ENCODE peak calls at places on chromosomes 13 and 19, in four cellular contexts. L is endodermal cell, G is tibial artery, U is glutamatergic neuron. Y is an unnamed sample.

GRCh38 chr13:59111711-59112110 is 1052.0 kb downstream of the DIAPH3 start:
- DNase-seq in G (no peak), U (peak), L (no peak), Y (no peak)

GRCh38 chr19:40822161-40822560 is 23.2 kb downstream of the EGLN2 start:
- DNase-seq in G (no peak), L (peak), U (no peak), Y (no peak)

GRCh38 chr13:34412817-34413365 is 529.2 kb upstream of the NBEA start:
- DNase-seq in G (no peak), U (no peak), L (no peak), Y (no peak)

GRCh38 chr19:4495471-4495870 is 22.8 kb downstream of the PLIN4 start:
- DNase-seq in U (peak), G (no peak), L (no peak), Y (no peak)

GRCh38 chr13:49503951-49504350 is 8.2 kb downstream of the PHF11 start:
- DNase-seq in G (no peak), L (no peak), U (no peak), Y (no peak)

GRCh38 chr13:44174769-44175425 is 198.7 kb upstream of the SERP2 start:
- DNase-seq in U (no peak), L (peak), G (no peak), Y (no peak)

GRCh38 chr13:74662895-74663294 is 528.7 kb upstream of the KLF12 start:
- DNase-seq in U (no peak), G (no peak), L (no peak), Y (no peak)

GRCh38 chr19:913080-913748 is at the start of gene R3HDM4:
- DNase-seq in G (peak), L (peak), U (peak), Y (peak)

GRCh38 chr19:11382898-11383705 is 1.0 kb downstream of the EPOR start:
- DNase-seq in U (peak), L (peak), G (peak), Y (peak)

GRCh38 chr19:31296741-31297390 is 52.4 kb downstream of the TSHZ3 start:
- DNase-seq in L (no peak), U (peak), G (no peak), Y (no peak)

GRCh38 chr13:90867336-90867683 is 480.2 kb upstream of the MIR17HG start:
- DNase-seq in U (peak), L (peak), G (peak), Y (peak)

GRCh38 chr19:787551-787950 is 9.7 kb upstream of the PTBP1 start:
- DNase-seq in L (no peak), G (no peak), U (no peak), Y (no peak)

GRCh38 chr13:105007166-105007808 is 1528.2 kb downstream of the EFNB2 start:
- DNase-seq in L (no peak), G (no peak), U (no peak), Y (peak)

GRCh38 chr13:95300625-95301134 is 571 bp downstream of the ABCC4 start:
- DNase-seq in G (no peak), U (peak), L (peak), Y (peak)

GRCh38 chr19:49921871-49922755 is 6.9 kb upstream of the ATF5 start:
- DNase-seq in G (no peak), L (peak), U (no peak), Y (no peak)

GRCh38 chr19:2787115-2787514 is 1.8 kb downstream of the THOP1 start:
- DNase-seq in L (no peak), U (no peak), G (no peak), Y (no peak)

GRCh38 chr13:30339721-30340366 is 32.5 kb upstream of the KATNAL1 start:
- DNase-seq in L (no peak), G (no peak), U (no peak), Y (no peak)

GRCh38 chr19:4504297-4504701 is 14.0 kb downstream of the PLIN4 start:
- DNase-seq in U (no peak), L (no peak), G (no peak), Y (no peak)

GRCh38 chr19:33758541-33759013 is 38.1 kb upstream of the KCTD15 start:
- DNase-seq in U (peak), G (no peak), L (no peak), Y (no peak)

GRCh38 chr13:79171131-79172061 is 234.7 kb downstream of the RBM26 start:
- DNase-seq in L (peak), U (no peak), G (no peak), Y (no peak)

GRCh38 chr19:33394006-33394722 is 20.7 kb downstream of the CEBPG start:
- DNase-seq in L (no peak), G (peak), U (no peak), Y (no peak)

GRCh38 chr13:40194204-40194806 is 472.1 kb downstream of the FOXO1 start:
- DNase-seq in U (no peak), L (no peak), G (peak), Y (no peak)

GRCh38 chr19:13827656-13828055 is 32.4 kb downstream of the ZSWIM4 start:
- DNase-seq in L (peak), U (no peak), G (no peak), Y (no peak)

GRCh38 chr19:17370026-17370587 is 7.0 kb downstream of the PLVAP start:
- DNase-seq in L (no peak), G (no peak), U (no peak), Y (no peak)

GRCh38 chr13:110819203-110820014 is 95.5 kb downstream of the ANKRD10 start:
- DNase-seq in L (peak), U (peak), G (peak), Y (peak)

GRCh38 chr13:86085890-86086289 is 286.7 kb upstream of the SLITRK6 start:
- DNase-seq in L (no peak), U (no peak), G (no peak), Y (no peak)

GRCh38 chr19:10270616-10271394 is at the start of gene ICAM1:
- DNase-seq in U (no peak), L (peak), G (peak), Y (peak)

GRCh38 chr19:39814595-39814994 is 19.4 kb downstream of the DYRK1B start:
- DNase-seq in L (no peak), U (no peak), G (no peak), Y (no peak)

GRCh38 chr19:33390120-33390907 is 16.8 kb downstream of the CEBPG start:
- DNase-seq in L (no peak), G (peak), U (no peak), Y (no peak)

GRCh38 chr19:38729653-38730469 is 14.4 kb downstream of the CAPN12 start:
- DNase-seq in U (peak), L (peak), G (no peak), Y (peak)

GRCh38 chr19:47494211-47494547 is 10.2 kb upstream of the KPTN start:
- DNase-seq in U (no peak), L (no peak), G (no peak), Y (no peak)

GRCh38 chr13:110187501-110188161 is 119.3 kb downstream of the COL4A1 start:
- DNase-seq in U (no peak), L (no peak), G (no peak), Y (no peak)

GRCh38 chr13:101739382-101740178 is 287.1 kb downstream of the ITGBL1 start:
- DNase-seq in G (no peak), L (no peak), U (no peak), Y (no peak)

GRCh38 chr19:57241181-57241580 is 749 bp downstream of the ZNF805 start:
- DNase-seq in G (no peak), L (peak), U (no peak), Y (no peak)

GRCh38 chr13:74288361-74288911 is 154.2 kb upstream of the KLF12 start:
- DNase-seq in G (no peak), U (peak), L (peak), Y (peak)

GRCh38 chr19:37778613-37779138 is 710 bp downstream of the ZNF573 start:
- DNase-seq in L (peak), U (peak), G (no peak), Y (no peak)

GRCh38 chr19:51703655-51704515 is 10.8 kb downstream of the SPACA6 start:
- DNase-seq in G (peak), L (peak), U (peak), Y (peak)

GRCh38 chr19:51702103-51702753 is 9.1 kb downstream of the SPACA6 start:
- DNase-seq in G (peak), L (peak), U (peak), Y (peak)

GRCh38 chr19:51702754-51703654 is 9.9 kb downstream of the SPACA6 start:
- DNase-seq in L (peak), G (no peak), U (no peak), Y (no peak)

GRCh38 chr19:51699170-51699569 is 6.0 kb downstream of the SPACA6 start:
- DNase-seq in G (no peak), L (no peak), U (no peak), Y (no peak)

GRCh38 chr19:51701468-51702100 is 8.5 kb downstream of the SPACA6 start:
- DNase-seq in G (no peak), U (no peak), L (no peak), Y (no peak)
- TF ChIP-seq CTCF in G (no peak), U (no peak), L (no peak), Y (no peak)

GRCh38 chr13:99651016-99651415 is 149.7 kb downstream of the TM9SF2 start:
- DNase-seq in L (no peak), U (no peak), G (no peak), Y (no peak)

GRCh38 chr13:99653526-99653925 is 152.3 kb downstream of the TM9SF2 start:
- DNase-seq in U (no peak), L (no peak), G (no peak), Y (no peak)

GRCh38 chr13:99652901-99653300 is 151.6 kb downstream of the TM9SF2 start:
- DNase-seq in L (no peak), U (no peak), G (no peak), Y (no peak)

GRCh38 chr13:99650410-99650809 is 149.1 kb downstream of the TM9SF2 start:
- DNase-seq in L (no peak), G (no peak), U (no peak), Y (no peak)

DNA sequence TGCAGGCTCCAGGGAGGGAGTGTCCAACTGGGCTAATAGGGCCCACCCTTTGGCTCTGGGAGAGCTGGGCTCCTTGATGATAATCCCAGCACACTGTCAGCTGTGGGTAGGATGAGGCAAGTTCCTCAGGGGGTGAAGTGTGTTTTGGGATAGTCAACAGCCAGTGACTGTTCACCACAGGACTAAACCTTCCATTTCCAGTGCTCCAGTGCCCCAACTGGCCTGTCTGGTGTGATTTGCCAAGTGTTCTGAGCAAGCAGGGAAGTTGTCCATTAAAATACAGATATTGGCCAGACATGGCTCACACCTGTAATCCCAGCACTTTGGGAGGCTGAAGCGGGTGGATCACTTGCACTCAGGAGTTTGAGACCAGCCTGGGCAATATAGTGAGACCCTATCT is 150.9 kb downstream of the TM9SF2 start:
- DNase-seq in G (no peak), U (no peak), L (no peak), Y (no peak)
- TF ChIP-seq CTCF in G (no peak), U (no peak), L (no peak), Y (no peak)

GRCh38 chr19:48826606-48827020 is 9.7 kb downstream of the HSD17B14 start:
- DNase-seq in L (peak), U (peak), G (no peak), Y (peak)
- TF ChIP-seq CTCF in L (peak), U (peak), G (no peak), Y (peak)

DNA sequence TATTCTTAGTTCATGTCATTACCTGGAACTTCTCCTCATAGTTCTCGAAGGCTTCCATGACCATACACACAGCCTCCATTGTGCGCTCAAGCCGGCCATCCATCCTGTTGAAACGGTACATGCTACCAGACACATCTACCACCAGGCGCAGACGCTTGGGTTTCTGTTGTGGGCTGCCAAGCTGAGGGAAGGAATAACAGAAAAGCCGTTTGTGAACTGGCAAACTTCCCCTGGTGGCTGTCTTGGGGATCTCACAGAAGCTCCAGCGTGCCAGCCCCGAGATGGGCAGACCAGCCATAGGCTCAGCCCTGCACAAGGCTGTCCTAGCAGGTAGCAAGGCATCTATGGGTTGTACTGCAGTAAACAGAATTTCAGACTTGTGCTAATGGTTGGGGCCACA is 130.1 kb downstream of the RGCC start:
- DNase-seq in G (no peak), L (peak), U (no peak), Y (peak)
- TF ChIP-seq CTCF in G (no peak), L (peak), U (peak), Y (peak)

DNA sequence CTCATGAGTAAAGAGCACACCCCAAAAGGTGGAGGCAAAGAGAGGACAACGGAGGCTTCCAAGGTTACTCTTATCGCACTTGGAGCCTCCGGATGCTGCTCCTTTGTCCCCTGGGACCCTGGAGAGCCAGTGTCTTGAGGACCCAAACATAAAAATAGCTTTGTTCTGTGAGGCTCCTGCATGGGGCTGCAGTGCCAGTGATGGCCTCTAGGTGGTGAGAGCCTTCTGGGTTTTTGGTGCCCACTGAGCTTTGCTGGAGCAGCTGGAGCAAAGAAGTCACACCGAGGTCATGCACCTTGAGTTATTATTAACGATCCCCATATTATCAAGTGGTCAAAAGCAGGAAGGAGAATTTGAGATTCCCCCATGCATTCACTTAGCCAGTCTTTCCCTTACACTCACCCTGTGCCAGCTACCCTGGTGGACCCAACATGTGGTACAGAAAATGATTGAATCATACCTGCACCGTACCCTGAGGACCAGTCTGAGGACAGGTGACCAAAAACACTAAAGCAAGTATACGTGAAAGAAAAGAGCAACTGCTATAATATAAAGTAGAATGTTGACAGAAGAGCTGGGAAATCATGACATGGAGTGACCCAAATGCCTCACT is 41.5 kb downstream of the ZNF682 start:
- DNase-seq in G (no peak), L (peak), U (peak), Y (peak)
- TF ChIP-seq CTCF in G (peak), L (peak), U (peak), Y (peak)

GRCh38 chr13:76974618-76974975 is 17.3 kb upstream of the CLN5 start:
- DNase-seq in U (no peak), G (no peak), L (no peak), Y (no peak)
- TF ChIP-seq CTCF in U (no peak), G (no peak), L (no peak), Y (no peak)